ENCODE peak calls at places on chromosome 13, in ten cellular contexts. One of them, this sample, is unnamed.

GRCh38 chr13:27415116-27415515 is 9.3 kb upstream of the GTF3A start:
- DNase-seq in astrocyte: no peak
- DNase-seq in progenitor cell of endocrine pancreas: no peak
- DNase-seq in thyroid gland: no peak
- DNase-seq in Calu3: no peak
- DNase-seq in transverse colon: no peak
- DNase-seq in fibroblast of lung: no peak
- DNase-seq in tibial artery: no peak
- DNase-seq in AG09319: no peak
- DNase-seq in nephron progenitor cell: no peak
- DNase-seq in this sample: no peak

GRCh38 chr13:70203661-70204229 is 95.5 kb upstream of the KLHL1 start:
- DNase-seq in astrocyte: no peak
- DNase-seq in progenitor cell of endocrine pancreas: no peak
- DNase-seq in thyroid gland: no peak
- DNase-seq in Calu3: no peak
- DNase-seq in transverse colon: no peak
- DNase-seq in fibroblast of lung: no peak
- DNase-seq in tibial artery: no peak
- DNase-seq in AG09319: no peak
- DNase-seq in nephron progenitor cell: peak; percentile 4
- DNase-seq in this sample: no peak

GRCh38 chr13:73754727-73755292 is 379.4 kb downstream of the KLF12 start:
- DNase-seq in astrocyte: peak; percentile 36
- DNase-seq in progenitor cell of endocrine pancreas: peak; percentile 13
- DNase-seq in thyroid gland: no peak
- DNase-seq in Calu3: peak; percentile 32
- DNase-seq in transverse colon: no peak
- DNase-seq in fibroblast of lung: peak; percentile 56
- DNase-seq in tibial artery: no peak
- DNase-seq in AG09319: peak; percentile 19
- DNase-seq in nephron progenitor cell: peak; percentile 30
- DNase-seq in this sample: no peak

GRCh38 chr13:100536643-100537180 is 51.9 kb downstream of the GGACT start:
- DNase-seq in astrocyte: no peak
- DNase-seq in progenitor cell of endocrine pancreas: no peak
- DNase-seq in thyroid gland: no peak
- DNase-seq in Calu3: no peak
- DNase-seq in transverse colon: no peak
- DNase-seq in fibroblast of lung: no peak
- DNase-seq in tibial artery: no peak
- DNase-seq in AG09319: no peak
- DNase-seq in nephron progenitor cell: no peak
- DNase-seq in this sample: no peak

GRCh38 chr13:39451860-39452301 is 151.1 kb downstream of the LHFPL6 start:
- DNase-seq in astrocyte: peak; percentile 30
- DNase-seq in progenitor cell of endocrine pancreas: no peak
- DNase-seq in thyroid gland: peak; percentile 17
- DNase-seq in Calu3: no peak
- DNase-seq in transverse colon: peak; percentile 11
- DNase-seq in fibroblast of lung: peak; percentile 37
- DNase-seq in tibial artery: peak; percentile 24
- DNase-seq in AG09319: no peak
- DNase-seq in nephron progenitor cell: no peak
- DNase-seq in this sample: no peak

GRCh38 chr13:109971006-109971744 is 184.8 kb upstream of the IRS2 start:
- DNase-seq in astrocyte: no peak
- DNase-seq in progenitor cell of endocrine pancreas: no peak
- DNase-seq in thyroid gland: no peak
- DNase-seq in Calu3: no peak
- DNase-seq in transverse colon: no peak
- DNase-seq in fibroblast of lung: no peak
- DNase-seq in tibial artery: no peak
- DNase-seq in AG09319: no peak
- DNase-seq in nephron progenitor cell: no peak
- DNase-seq in this sample: no peak

GRCh38 chr13:59823495-59823894 is 340.2 kb downstream of the DIAPH3 start:
- DNase-seq in astrocyte: peak; percentile 76
- DNase-seq in progenitor cell of endocrine pancreas: no peak
- DNase-seq in thyroid gland: no peak
- DNase-seq in Calu3: no peak
- DNase-seq in transverse colon: no peak
- DNase-seq in fibroblast of lung: peak; percentile 83
- DNase-seq in tibial artery: no peak
- DNase-seq in AG09319: no peak
- DNase-seq in nephron progenitor cell: no peak
- DNase-seq in this sample: no peak

GRCh38 chr13:97506511-97506910 is 72.5 kb downstream of the RAP2A start:
- DNase-seq in astrocyte: no peak
- DNase-seq in progenitor cell of endocrine pancreas: no peak
- DNase-seq in thyroid gland: no peak
- DNase-seq in Calu3: no peak
- DNase-seq in transverse colon: no peak
- DNase-seq in fibroblast of lung: no peak
- DNase-seq in tibial artery: no peak
- DNase-seq in AG09319: no peak
- DNase-seq in nephron progenitor cell: no peak
- DNase-seq in this sample: no peak

GRCh38 chr13:94710081-94710809 is 2.1 kb downstream of the SOX21 start:
- DNase-seq in astrocyte: no peak
- DNase-seq in progenitor cell of endocrine pancreas: no peak
- DNase-seq in thyroid gland: no peak
- DNase-seq in Calu3: no peak
- DNase-seq in transverse colon: no peak
- DNase-seq in fibroblast of lung: no peak
- DNase-seq in tibial artery: no peak
- DNase-seq in AG09319: no peak
- DNase-seq in nephron progenitor cell: peak; percentile 8
- DNase-seq in this sample: no peak

GRCh38 chr13:70080030-70080429 is 27.6 kb upstream of the ATXN8OS start:
- DNase-seq in astrocyte: no peak
- DNase-seq in progenitor cell of endocrine pancreas: no peak
- DNase-seq in thyroid gland: no peak
- DNase-seq in Calu3: no peak
- DNase-seq in transverse colon: no peak
- DNase-seq in fibroblast of lung: peak; percentile 0
- DNase-seq in tibial artery: no peak
- DNase-seq in AG09319: no peak
- DNase-seq in nephron progenitor cell: no peak
- DNase-seq in this sample: no peak

GRCh38 chr13:59946924-59947323 is 216.8 kb downstream of the DIAPH3 start:
- DNase-seq in astrocyte: peak; percentile 77
- DNase-seq in progenitor cell of endocrine pancreas: no peak
- DNase-seq in thyroid gland: no peak
- DNase-seq in Calu3: no peak
- DNase-seq in transverse colon: no peak
- DNase-seq in fibroblast of lung: peak; percentile 82
- DNase-seq in tibial artery: no peak
- DNase-seq in AG09319: peak; percentile 31
- DNase-seq in nephron progenitor cell: no peak
- DNase-seq in this sample: no peak

GRCh38 chr13:45472171-45472705 is 7.5 kb downstream of the COG3 start:
- DNase-seq in astrocyte: peak; percentile 10
- DNase-seq in progenitor cell of endocrine pancreas: no peak
- DNase-seq in thyroid gland: no peak
- DNase-seq in Calu3: no peak
- DNase-seq in transverse colon: no peak
- DNase-seq in fibroblast of lung: peak; percentile 14
- DNase-seq in tibial artery: no peak
- DNase-seq in AG09319: no peak
- DNase-seq in nephron progenitor cell: no peak
- DNase-seq in this sample: no peak

GRCh38 chr13:105982219-105982618 is 553.2 kb downstream of the EFNB2 start:
- DNase-seq in astrocyte: no peak
- DNase-seq in progenitor cell of endocrine pancreas: no peak
- DNase-seq in thyroid gland: no peak
- DNase-seq in Calu3: no peak
- DNase-seq in transverse colon: no peak
- DNase-seq in fibroblast of lung: no peak
- DNase-seq in tibial artery: no peak
- DNase-seq in AG09319: no peak
- DNase-seq in nephron progenitor cell: no peak
- DNase-seq in this sample: no peak
- TF ChIP-seq CTCF in astrocyte: no peak
- TF ChIP-seq CTCF in progenitor cell of endocrine pancreas: no peak
- TF ChIP-seq CTCF in thyroid gland: no peak
- TF ChIP-seq CTCF in Calu3: no peak
- TF ChIP-seq CTCF in transverse colon: no peak
- TF ChIP-seq CTCF in fibroblast of lung: no peak
- TF ChIP-seq CTCF in tibial artery: no peak
- TF ChIP-seq CTCF in AG09319: no peak
- TF ChIP-seq CTCF in nephron progenitor cell: no peak
- TF ChIP-seq CTCF in this sample: no peak

GRCh38 chr13:32383836-32384618 is 43.9 kb downstream of the N4BP2L1 start:
- DNase-seq in astrocyte: no peak
- DNase-seq in progenitor cell of endocrine pancreas: no peak
- DNase-seq in thyroid gland: no peak
- DNase-seq in Calu3: no peak
- DNase-seq in transverse colon: no peak
- DNase-seq in fibroblast of lung: no peak
- DNase-seq in tibial artery: no peak
- DNase-seq in AG09319: no peak
- DNase-seq in nephron progenitor cell: no peak
- DNase-seq in this sample: no peak

GRCh38 chr13:32384702-32385101 is 43.2 kb downstream of the N4BP2L1 start:
- DNase-seq in astrocyte: no peak
- DNase-seq in progenitor cell of endocrine pancreas: no peak
- DNase-seq in thyroid gland: no peak
- DNase-seq in Calu3: no peak
- DNase-seq in transverse colon: no peak
- DNase-seq in fibroblast of lung: no peak
- DNase-seq in tibial artery: no peak
- DNase-seq in AG09319: no peak
- DNase-seq in nephron progenitor cell: no peak
- DNase-seq in this sample: no peak

GRCh38 chr13:32378012-32378411 is 49.9 kb downstream of the N4BP2L1 start:
- DNase-seq in astrocyte: no peak
- DNase-seq in progenitor cell of endocrine pancreas: no peak
- DNase-seq in thyroid gland: no peak
- DNase-seq in Calu3: no peak
- DNase-seq in transverse colon: no peak
- DNase-seq in fibroblast of lung: no peak
- DNase-seq in tibial artery: no peak
- DNase-seq in AG09319: no peak
- DNase-seq in nephron progenitor cell: no peak
- DNase-seq in this sample: no peak

GRCh38 chr13:32385369-32385768 is 42.6 kb downstream of the N4BP2L1 start:
- DNase-seq in astrocyte: no peak
- DNase-seq in progenitor cell of endocrine pancreas: no peak
- DNase-seq in thyroid gland: no peak
- DNase-seq in Calu3: no peak
- DNase-seq in transverse colon: no peak
- DNase-seq in fibroblast of lung: no peak
- DNase-seq in tibial artery: no peak
- DNase-seq in AG09319: no peak
- DNase-seq in nephron progenitor cell: no peak
- DNase-seq in this sample: no peak

GRCh38 chr13:32381539-32381938 is 46.4 kb downstream of the N4BP2L1 start:
- DNase-seq in astrocyte: peak; percentile 1
- DNase-seq in progenitor cell of endocrine pancreas: no peak
- DNase-seq in thyroid gland: peak; percentile 30
- DNase-seq in Calu3: peak; percentile 2
- DNase-seq in transverse colon: no peak
- DNase-seq in fibroblast of lung: peak; percentile 4
- DNase-seq in tibial artery: no peak
- DNase-seq in AG09319: peak; percentile 3
- DNase-seq in nephron progenitor cell: peak; percentile 3
- DNase-seq in this sample: no peak
- TF ChIP-seq CTCF in astrocyte: peak; percentile 15
- TF ChIP-seq CTCF in progenitor cell of endocrine pancreas: peak; percentile 39
- TF ChIP-seq CTCF in thyroid gland: peak; percentile 68
- TF ChIP-seq CTCF in Calu3: no peak
- TF ChIP-seq CTCF in transverse colon: peak; percentile 44
- TF ChIP-seq CTCF in fibroblast of lung: peak; percentile 72
- TF ChIP-seq CTCF in tibial artery: peak; percentile 44
- TF ChIP-seq CTCF in AG09319: peak; percentile 49
- TF ChIP-seq CTCF in nephron progenitor cell: peak; percentile 27
- TF ChIP-seq CTCF in this sample: no peak

DNA sequence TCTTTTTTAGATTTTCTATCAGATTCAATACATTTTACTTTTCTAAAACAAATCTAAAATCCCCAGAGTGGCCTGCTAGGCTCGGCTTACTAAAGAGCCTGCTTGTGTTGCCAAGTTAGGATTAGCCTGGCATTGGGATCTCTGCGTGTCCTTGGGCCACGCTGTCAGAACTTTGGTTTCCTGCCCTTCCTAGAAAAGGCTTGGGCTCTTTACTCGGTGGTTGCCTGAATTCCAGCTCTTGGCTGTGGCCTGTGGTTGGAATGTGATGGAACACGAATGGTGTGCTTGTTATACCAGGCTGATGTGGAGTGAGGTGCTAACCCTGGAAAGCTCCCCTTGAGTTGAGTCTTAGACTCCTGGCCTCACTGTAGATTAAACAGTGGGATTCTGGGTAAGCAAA is 8.5 kb downstream of the SPATA13 start:
- DNase-seq in astrocyte: peak; percentile 67
- DNase-seq in progenitor cell of endocrine pancreas: no peak
- DNase-seq in thyroid gland: no peak
- DNase-seq in Calu3: no peak
- DNase-seq in transverse colon: no peak
- DNase-seq in fibroblast of lung: peak; percentile 73
- DNase-seq in tibial artery: no peak
- DNase-seq in AG09319: no peak
- DNase-seq in nephron progenitor cell: no peak
- DNase-seq in this sample: no peak
- TF ChIP-seq CTCF in astrocyte: no peak
- TF ChIP-seq CTCF in progenitor cell of endocrine pancreas: no peak
- TF ChIP-seq CTCF in thyroid gland: no peak
- TF ChIP-seq CTCF in Calu3: no peak
- TF ChIP-seq CTCF in transverse colon: no peak
- TF ChIP-seq CTCF in fibroblast of lung: no peak
- TF ChIP-seq CTCF in tibial artery: no peak
- TF ChIP-seq CTCF in AG09319: no peak
- TF ChIP-seq CTCF in nephron progenitor cell: no peak
- TF ChIP-seq CTCF in this sample: no peak

DNA sequence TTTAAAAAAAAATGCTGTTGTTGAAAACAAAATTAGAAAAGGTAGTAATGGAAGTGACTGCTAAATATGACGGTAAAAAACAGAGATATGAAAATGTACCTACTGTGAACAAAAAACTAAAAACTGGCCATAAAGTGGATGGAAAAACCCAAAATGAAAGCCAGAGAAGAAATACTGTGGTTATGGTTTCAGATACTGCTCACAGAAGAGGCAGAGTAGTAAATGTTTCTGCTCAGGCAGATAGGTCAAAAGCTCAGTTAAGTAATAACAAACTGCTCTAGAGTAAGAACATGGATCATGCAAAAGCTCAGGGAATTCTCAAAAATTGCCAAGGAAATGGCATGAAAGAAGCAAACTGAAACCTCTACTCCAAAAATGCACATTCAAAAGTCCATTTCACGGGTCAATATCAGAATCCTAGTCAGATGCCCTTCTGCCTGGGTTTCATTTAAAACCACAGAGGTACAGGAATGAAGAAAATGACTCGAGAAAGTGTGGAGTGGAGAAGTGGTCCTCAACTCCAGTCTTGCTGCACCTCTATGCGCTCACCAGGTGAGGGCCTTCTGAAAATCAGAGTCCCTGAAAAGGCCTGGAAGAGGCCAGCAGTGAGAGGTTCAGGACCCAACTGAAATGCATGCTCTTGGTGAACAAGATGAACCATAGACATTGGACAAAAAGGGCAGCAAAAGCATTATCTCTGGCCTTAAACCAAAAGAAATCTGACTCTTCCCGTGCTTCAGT is 315.0 kb upstream of the SPRY2 start:
- DNase-seq in astrocyte: no peak
- DNase-seq in progenitor cell of endocrine pancreas: no peak
- DNase-seq in thyroid gland: no peak
- DNase-seq in Calu3: no peak
- DNase-seq in transverse colon: no peak
- DNase-seq in fibroblast of lung: no peak
- DNase-seq in tibial artery: no peak
- DNase-seq in AG09319: no peak
- DNase-seq in nephron progenitor cell: no peak
- DNase-seq in this sample: no peak
- TF ChIP-seq CTCF in astrocyte: no peak
- TF ChIP-seq CTCF in progenitor cell of endocrine pancreas: no peak
- TF ChIP-seq CTCF in thyroid gland: no peak
- TF ChIP-seq CTCF in Calu3: no peak
- TF ChIP-seq CTCF in transverse colon: no peak
- TF ChIP-seq CTCF in fibroblast of lung: no peak
- TF ChIP-seq CTCF in tibial artery: no peak
- TF ChIP-seq CTCF in AG09319: no peak
- TF ChIP-seq CTCF in nephron progenitor cell: no peak
- TF ChIP-seq CTCF in this sample: no peak

This sample was measured in omental fat pad.